ENCODE peak calls at places on chromosomes 16 and 17, in four cellular contexts. V is small intestine, Z is transverse colon, D is DND-41. M is an unnamed sample. For H3K4me1 and H3K27me3, the result is how much of the 10 kb centered on the place peaks cover.

GRCh38 chr16:51161440-51162195 is 10.5 kb upstream of the SALL1 start:
- DNase-seq in Z (no peak), D (peak), V (peak), M (no peak)

GRCh38 chr17:77253611-77254051 is 112.9 kb downstream of the SEC14L1 start:
- DNase-seq in Z (no peak), D (no peak), V (no peak), M (no peak)

GRCh38 chr17:66190738-66191606 is 961 bp downstream of the CEP112 start:
- DNase-seq in V (no peak), Z (no peak), D (no peak), M (no peak)

GRCh38 chr17:77116371-77116860 is 24.4 kb upstream of the SEC14L1 start:
- DNase-seq in Z (no peak), V (no peak), D (no peak), M (no peak)

GRCh38 chr16:57462209-57462977 is at the start of gene POLR2C:
- DNase-seq in Z (peak), V (peak), D (peak), M (peak)

GRCh38 chr16:75208242-75208825 is 1.4 kb upstream of the CTRB2 start:
- DNase-seq in D (no peak), V (no peak), Z (no peak), M (no peak)

GRCh38 chr17:34464812-34465211 is 101.8 kb upstream of the CCL1 start:
- DNase-seq in Z (no peak), V (no peak), D (no peak), M (no peak)

GRCh38 chr17:33520404-33521032 is 227.4 kb upstream of the ASIC2 start:
- DNase-seq in D (peak), Z (peak), V (peak), M (no peak)

GRCh38 chr16:57883953-57884654 is 81.8 kb upstream of the KIFC3 start:
- DNase-seq in V (no peak), Z (no peak), D (no peak), M (no peak)

GRCh38 chr17:57971572-57971971 is 16.4 kb upstream of the CUEDC1 start:
- DNase-seq in V (no peak), Z (no peak), D (no peak), M (no peak)

GRCh38 chr16:68064791-68065365 is 20.3 kb upstream of the NFATC3 start:
- DNase-seq in D (peak), Z (peak), V (peak), M (peak)

GRCh38 chr17:50613596-50613995 is 21.1 kb upstream of the ABCC3 start:
- DNase-seq in Z (no peak), V (no peak), D (no peak), M (no peak)

GRCh38 chr17:15513859-15514446 is 46.5 kb upstream of the CDRT4 start:
- DNase-seq in V (no peak), Z (no peak), D (no peak), M (no peak)

GRCh38 chr17:66296289-66296725 is 6.1 kb upstream of the PRKCA start:
- DNase-seq in Z (no peak), V (no peak), D (no peak), M (no peak)

GRCh38 chr16:75687361-75687760 is 10.6 kb upstream of the CPHXL2 start:
- DNase-seq in Z (no peak), V (no peak), D (no peak), M (no peak)

GRCh38 chr17:32909787-32910369 is 18.1 kb upstream of the TMEM98 start:
- DNase-seq in Z (peak), D (peak), V (peak), M (no peak)

GRCh38 chr16:69579783-69580182 is 14.0 kb downstream of the NFAT5 start:
- DNase-seq in D (no peak), Z (no peak), V (no peak), M (no peak)

GRCh38 chr17:69773081-69773480 is 301.9 kb upstream of the KCNJ16 start:
- DNase-seq in D (no peak), Z (no peak), V (no peak), M (no peak)

GRCh38 chr17:77363821-77364361 is 223.1 kb downstream of the SEC14L1 start:
- DNase-seq in D (peak), Z (no peak), V (no peak), M (no peak)

GRCh38 chr17:41559548-41559947 is 12.3 kb downstream of the KRT9 start:
- DNase-seq in Z (no peak), V (no peak), D (no peak), M (no peak)

GRCh38 chr17:49762148-49762941 is 1.6 kb downstream of the FAM117A start:
- DNase-seq in D (no peak), V (no peak), Z (no peak), M (no peak)

GRCh38 chr17:74358696-74359095 is 3.0 kb downstream of the BTBD17 start:
- DNase-seq in D (no peak), V (no peak), Z (no peak), M (no peak)

GRCh38 chr16:72428611-72429376 is 256.8 kb upstream of the PMFBP1 start:
- DNase-seq in Z (no peak), D (no peak), V (no peak), M (no peak)

GRCh38 chr16:20318437-20318836 is 8.9 kb downstream of the GP2 start:
- DNase-seq in Z (no peak), D (no peak), V (no peak), M (no peak)

GRCh38 chr16:46924402-46924801 is 40.2 kb downstream of the GPT2 start:
- DNase-seq in D (no peak), V (no peak), Z (no peak), M (no peak)

GRCh38 chr16:88453217-88453531 is at the start of gene ZFPM1:
- DNase-seq in V (no peak), Z (no peak), D (no peak), M (no peak)
- H3K4me1 ChIP-seq in V (under half), Z (under half), D (under half), M (under half)

DNA sequence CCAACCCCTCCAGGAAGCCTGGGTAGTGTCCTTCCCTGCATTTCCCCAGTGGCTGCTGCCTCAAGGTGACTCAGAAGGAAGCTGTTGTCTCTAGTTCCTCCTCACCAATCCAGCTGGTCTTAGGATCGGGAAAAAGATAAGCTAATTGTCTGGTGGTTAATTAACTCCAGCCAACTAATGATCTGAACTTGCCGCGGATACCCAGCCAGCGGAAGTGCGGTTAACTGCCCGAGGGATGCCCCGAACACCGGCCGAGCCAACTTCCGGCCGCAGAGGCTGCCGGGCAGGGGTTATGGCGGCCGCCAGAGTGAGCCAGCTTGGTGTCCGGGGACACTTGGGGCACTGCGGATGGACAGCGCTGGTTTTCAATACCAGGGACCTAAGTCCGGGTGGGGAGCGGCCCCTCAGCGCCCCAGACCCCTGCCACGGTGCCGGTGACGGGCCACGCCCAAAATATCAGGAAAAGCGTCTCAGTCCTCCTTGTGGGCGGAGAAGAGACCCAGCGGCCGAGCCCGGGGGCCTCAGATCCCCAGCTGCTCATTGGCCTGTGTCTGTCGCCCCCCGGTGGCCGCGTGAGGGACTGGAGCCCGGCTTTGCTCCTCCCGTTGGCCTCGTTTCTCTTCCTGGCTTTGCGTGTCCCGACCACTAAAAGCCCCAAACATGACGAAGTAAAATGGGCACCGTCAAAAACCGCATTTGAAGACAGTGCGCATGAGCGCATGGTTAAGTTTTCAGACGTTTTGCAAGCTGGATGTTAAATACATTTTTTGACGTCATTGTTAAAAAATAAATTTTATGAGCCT is 10.2 kb upstream of the PRSS22 start:
- DNase-seq in Z (peak), V (peak), D (peak), M (peak)
- H3K4me3 ChIP-seq in Z (peak), V (peak), D (peak), M (peak)

GRCh38 chr17:79919862-79920720 is 80.9 kb upstream of the CBX4 start:
- DNase-seq in Z (no peak), D (no peak), V (no peak), M (no peak)
- H3K27me3 ChIP-seq in Z (under half), D (under half), V (under half), M (under half)

GRCh38 chr16:78463591-78463990 is 364.1 kb downstream of the WWOX start:
- DNase-seq in Z (no peak), V (no peak), D (no peak), M (no peak)
- H3K4me1 ChIP-seq in Z (under half), V (under half), D (under half), M (under half)

M was measured in effector memory CD4-positive, alpha-beta T cell.